ENCODE peak calls at places on chromosomes 11 and 22, in seven cellular contexts. I is cardiac muscle cell, D is colonic mucosa, T is Caco-2, L is mammary epithelial cell, J is transverse colon, N is heart left ventricle. C is an unnamed sample.

GRCh38 chr11:118618115-118618990 is 10.9 kb downstream of the PHLDB1 start:
- DNase-seq in J (no peak), L (peak), I (no peak), D (peak), T (no peak), N (peak), C (peak)

GRCh38 chr11:112172362-112172994 is 2.8 kb upstream of the BCO2 start:
- DNase-seq in T (no peak), I (no peak), N (no peak), D (no peak), L (peak), J (no peak), C (peak)

GRCh38 chr22:34966980-34967379 is 99.0 kb upstream of the ISX start:
- DNase-seq in L (peak), N (no peak), I (no peak), D (no peak), T (peak), J (no peak), C (no peak)

GRCh38 chr22:25448435-25449051 is 115.9 kb upstream of the GRK3 start:
- DNase-seq in L (peak), I (peak), T (no peak), N (no peak), J (no peak), D (peak), C (peak)

GRCh38 chr22:19679476-19680099 is 34.7 kb upstream of the SEPTIN5 start:
- DNase-seq in I (peak), T (peak), L (no peak), J (peak), N (peak), D (peak), C (peak)

GRCh38 chr22:42436402-42436801 is 4.2 kb upstream of the NFAM1 start:
- DNase-seq in D (no peak), T (no peak), I (no peak), N (no peak), J (no peak), L (no peak), C (no peak)

GRCh38 chr11:72239296-72239848 is 4.6 kb downstream of the PHOX2A start:
- DNase-seq in L (no peak), J (peak), D (peak), T (no peak), I (no peak), N (peak), C (peak)

GRCh38 chr22:37419916-37420655 is 7.2 kb downstream of the ELFN2 start:
- DNase-seq in N (no peak), I (peak), D (no peak), L (peak), T (peak), J (no peak), C (peak)

GRCh38 chr22:22042599-22043295 is 60.2 kb upstream of the TOP3B start:
- DNase-seq in N (no peak), D (no peak), J (no peak), I (no peak), T (no peak), L (no peak), C (no peak)

GRCh38 chr11:71391352-71391751 is 56.8 kb downstream of the DHCR7 start:
- DNase-seq in N (no peak), J (no peak), T (no peak), I (no peak), D (no peak), L (no peak), C (no peak)

GRCh38 chr11:78166832-78167469 is 21.5 kb downstream of the KCTD21 start:
- DNase-seq in L (no peak), T (no peak), N (no peak), J (no peak), D (no peak), I (peak), C (no peak)

GRCh38 chr22:35352214-35353111 is 28.4 kb upstream of the HMOX1 start:
- DNase-seq in D (peak), T (no peak), I (peak), N (peak), L (no peak), J (peak), C (no peak)

GRCh38 chr11:44456544-44457270 is 108.8 kb upstream of the CD82 start:
- DNase-seq in D (no peak), T (peak), L (no peak), N (no peak), J (no peak), I (no peak), C (no peak)

GRCh38 chr11:60717956-60718355 is 6.6 kb upstream of the MS4A18 start:
- DNase-seq in T (no peak), D (no peak), L (no peak), J (no peak), I (no peak), N (no peak), C (no peak)

GRCh38 chr11:96905663-96906062 is 515.9 kb downstream of the JRKL start:
- DNase-seq in N (no peak), L (no peak), J (no peak), I (no peak), T (no peak), D (no peak), C (no peak)

GRCh38 chr11:73797457-73797856 is 9.8 kb downstream of the MRPL48 start:
- DNase-seq in J (no peak), D (no peak), N (no peak), T (no peak), I (no peak), L (no peak), C (no peak)

GRCh38 chr11:120021391-120021953 is 116.4 kb downstream of the TRIM29 start:
- DNase-seq in J (no peak), T (no peak), I (no peak), N (no peak), D (no peak), L (no peak), C (no peak)

GRCh38 chr22:39375646-39376045 is 23.9 kb upstream of the TAB1 start:
- DNase-seq in N (no peak), I (no peak), D (no peak), J (no peak), L (no peak), T (no peak), C (no peak)

GRCh38 chr22:24942301-24942700 is 4.2 kb downstream of the LHFPL7 start:
- DNase-seq in D (no peak), I (no peak), J (no peak), L (no peak), N (no peak), T (no peak), C (no peak)

GRCh38 chr11:126891556-126892217 is 108.9 kb downstream of the KIRREL3 start:
- DNase-seq in D (no peak), T (no peak), I (no peak), L (no peak), N (no peak), J (no peak), C (peak)

GRCh38 chr22:50171319-50171964 is 911 bp downstream of the PANX2 start:
- DNase-seq in T (no peak), N (peak), L (no peak), D (no peak), I (peak), J (no peak), C (no peak)

GRCh38 chr11:88501535-88501934 is 164.0 kb upstream of the CTSC start:
- DNase-seq in T (no peak), N (no peak), D (no peak), I (no peak), J (no peak), L (no peak), C (no peak)

GRCh38 chr22:46081036-46081830 is 69.1 kb upstream of the PPARA start:
- DNase-seq in T (no peak), L (peak), N (peak), D (no peak), J (peak), I (no peak), C (no peak)

GRCh38 chr11:134391170-134391569 is 20.9 kb downstream of the B3GAT1 start:
- DNase-seq in J (no peak), I (no peak), T (no peak), L (no peak), N (peak), D (no peak), C (no peak)

GRCh38 chr11:18540207-18541009 is 13.7 kb upstream of the TSG101 start:
- DNase-seq in J (no peak), I (peak), T (peak), L (peak), D (no peak), N (no peak), C (no peak)

GRCh38 chr11:76661306-76661751 is 9.2 kb downstream of the LRRC32 start:
- DNase-seq in T (no peak), L (no peak), J (peak), N (no peak), I (no peak), D (no peak), C (no peak)

GRCh38 chr11:115961168-115962003 is 457.2 kb upstream of the CADM1 start:
- DNase-seq in D (no peak), I (no peak), N (no peak), T (no peak), J (no peak), L (no peak), C (no peak)

GRCh38 chr11:75946531-75947530 is 131.8 kb downstream of the UVRAG start:
- DNase-seq in T (no peak), L (peak), I (no peak), J (no peak), D (peak), N (no peak), C (peak)

GRCh38 chr11:44955019-44955738 is 4.5 kb upstream of the TP53I11 start:
- DNase-seq in T (no peak), I (no peak), N (peak), L (no peak), D (peak), J (peak), C (peak)

GRCh38 chr11:65726660-65727059 is 6.1 kb upstream of the RNASEH2C start:
- DNase-seq in J (no peak), L (no peak), D (no peak), T (no peak), I (no peak), N (no peak), C (no peak)

GRCh38 chr11:65124480-65125196 is 2.5 kb downstream of the MRPL49 start:
- DNase-seq in N (no peak), T (no peak), L (no peak), I (no peak), J (no peak), D (no peak), C (no peak)

GRCh38 chr11:96464695-96465307 is 75.0 kb downstream of the JRKL start:
- DNase-seq in D (no peak), L (peak), T (peak), I (peak), J (no peak), N (no peak), C (peak)

GRCh38 chr22:46514592-46515207 is 22.7 kb downstream of the CELSR1 start:
- DNase-seq in I (no peak), N (no peak), J (no peak), T (no peak), D (no peak), L (peak), C (peak)

GRCh38 chr11:11555228-11555627 is 66.6 kb downstream of the GALNT18 start:
- DNase-seq in D (no peak), T (no peak), N (no peak), I (peak), J (no peak), L (no peak), C (no peak)

GRCh38 chr22:46812786-46813185 is 50.3 kb downstream of the TBC1D22A start:
- DNase-seq in J (no peak), L (no peak), I (no peak), T (no peak), N (no peak), D (no peak), C (no peak)

GRCh38 chr11:35617687-35618496 is at the start of gene FJX1:
- DNase-seq in L (peak), D (peak), N (peak), J (peak), I (peak), T (peak), C (peak)

GRCh38 chr11:69948256-69949141 is 129.3 kb upstream of the FGF3 start:
- DNase-seq in T (peak), N (no peak), D (peak), J (peak), L (peak), I (no peak), C (peak)

GRCh38 chr11:64141081-64141783 is 24.7 kb downstream of the MACROD1 start:
- DNase-seq in I (no peak), T (no peak), L (no peak), N (no peak), J (no peak), D (no peak), C (no peak)

GRCh38 chr22:31945971-31946680 is 1.8 kb downstream of the YWHAH start:
- DNase-seq in J (no peak), D (no peak), I (peak), N (no peak), L (no peak), T (no peak), C (no peak)

DNA sequence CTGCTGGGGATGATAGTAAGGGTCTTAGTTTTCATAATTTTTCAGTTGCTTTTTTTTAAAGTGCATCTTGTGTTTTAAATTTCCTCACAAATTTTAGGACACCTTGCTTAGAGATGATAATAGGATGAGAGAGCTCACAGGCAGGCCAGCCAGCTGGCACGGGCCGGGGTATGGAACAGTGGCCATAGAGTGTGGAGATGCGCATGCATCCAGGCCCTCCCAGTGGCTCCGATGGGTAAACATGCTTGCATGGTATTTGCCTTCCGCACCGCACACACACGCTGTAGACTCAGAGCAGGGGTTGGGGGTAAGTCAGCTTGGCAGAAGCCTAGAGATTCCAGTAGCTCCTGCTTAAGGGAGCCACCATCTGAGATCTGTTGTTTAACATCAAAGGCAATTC is 36.3 kb downstream of the TTC12 start:
- DNase-seq in T (no peak), I (no peak), N (no peak), L (no peak), D (no peak), J (no peak), C (no peak)
- TF ChIP-seq CTCF in T (no peak), I (no peak), N (no peak), L (no peak), D (no peak), J (no peak), C (no peak)

DNA sequence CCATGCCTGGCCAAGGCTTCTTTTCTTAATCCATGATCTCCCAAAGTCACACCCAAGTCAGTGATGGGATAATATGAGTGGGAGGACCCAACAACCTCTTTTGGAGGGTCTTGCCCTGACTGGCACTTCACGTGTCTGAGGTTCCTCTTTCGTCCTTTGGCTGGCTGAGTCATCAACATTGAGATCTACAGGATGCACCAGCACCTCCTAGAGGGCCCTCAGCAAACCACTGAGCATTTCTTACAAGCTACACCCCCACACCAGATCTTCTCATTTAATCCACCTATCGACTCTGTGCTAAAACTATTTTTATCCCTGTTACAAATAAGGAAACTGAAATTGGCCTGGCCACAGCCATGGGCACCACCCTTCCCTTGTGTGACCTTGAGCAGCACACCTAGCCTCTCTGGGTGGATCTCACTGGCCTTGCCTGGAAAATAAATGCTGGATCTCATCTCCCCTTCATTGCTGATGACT is 63.4 kb downstream of the FLI1 start:
- DNase-seq in T (no peak), N (no peak), L (peak), J (peak), I (no peak), D (peak), C (no peak)
- TF ChIP-seq CTCF in T (no peak), N (peak), L (peak), J (peak), I (peak), D (no peak), C (no peak)

DNA sequence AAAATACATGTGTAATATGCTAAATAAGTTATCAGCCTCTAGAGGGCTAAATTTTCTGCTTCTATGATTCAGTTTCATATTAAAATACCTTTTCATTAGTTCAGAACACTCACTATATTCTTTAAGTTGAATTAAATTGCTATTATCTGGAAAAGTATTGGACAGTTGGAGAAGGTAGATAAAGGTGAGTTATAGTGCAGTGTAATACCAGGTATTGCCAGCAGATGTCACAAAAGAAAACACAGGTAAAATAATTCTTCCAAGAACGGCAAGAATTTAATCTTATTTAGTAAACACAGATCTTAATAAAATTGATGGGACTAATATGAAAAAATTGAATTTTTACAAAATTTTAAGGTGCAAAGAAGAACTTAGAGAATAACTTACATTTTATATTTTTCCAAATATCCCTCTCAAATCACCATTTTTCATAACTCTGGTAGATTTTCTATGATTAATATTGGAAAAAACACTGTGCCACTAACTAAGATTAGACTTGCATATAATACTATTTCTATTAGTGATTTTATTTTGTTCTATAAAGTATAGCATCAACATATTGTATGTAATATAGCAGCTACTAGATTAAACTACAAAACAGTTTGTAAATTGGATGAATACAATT is 1.7 kb upstream of the LRRC4C start:
- DNase-seq in N (no peak), T (peak), L (peak), J (no peak), D (no peak), I (no peak), C (no peak)
- TF ChIP-seq CTCF in N (peak), T (peak), L (peak), J (peak), D (peak), I (peak), C (peak)

DNA sequence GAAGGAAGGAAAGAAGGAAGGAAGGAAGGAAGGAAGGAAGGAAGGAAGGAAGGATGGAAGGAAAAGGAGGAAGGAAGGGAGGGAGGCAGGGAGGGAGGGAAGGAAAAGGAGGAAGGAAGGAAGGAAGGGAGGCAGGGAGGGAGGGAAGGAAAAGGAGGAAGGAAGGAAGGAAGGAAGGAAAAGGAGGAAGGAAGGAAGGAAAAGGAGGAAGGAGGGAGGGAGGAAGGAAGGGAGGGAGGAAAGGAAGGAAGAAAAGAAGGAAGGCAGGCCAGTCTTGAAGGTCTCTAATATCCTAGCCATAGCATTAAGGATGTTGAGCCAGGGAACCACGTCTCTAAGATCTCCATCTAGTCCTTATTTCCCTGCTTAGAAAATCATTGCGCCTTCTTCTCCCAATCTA is 78.8 kb downstream of the TMPRSS5 start:
- DNase-seq in N (no peak), D (no peak), J (no peak), T (no peak), L (no peak), I (no peak), C (no peak)
- TF ChIP-seq CTCF in N (no peak), D (no peak), J (no peak), T (no peak), L (no peak), I (no peak), C (no peak)

C was measured in foreskin fibroblast.